ENCODE peak calls at places on chromosome 1, in eight cellular contexts. M, Z, T, J, O, H, L and W are unnamed samples.
A peak's percentile ranks its signal among the peaks of the same experiment; 100 is the strongest.

GRCh38 chr1:219660666-219661463 is 48.0 kb upstream of the ZC3H11B start:
- DNase-seq in M (no peak), Z (peak; percentile 61), T (peak; percentile 92), J (peak; percentile 86), O (peak; percentile 97), H (no peak), L (peak; percentile 92), W (peak; percentile 92)

GRCh38 chr1:186236921-186237320 is 138.1 kb downstream of the TPR start:
- DNase-seq in M (no peak), Z (peak; percentile 93), T (peak; percentile 69), J (no peak), O (peak; percentile 73), H (no peak), L (no peak), W (no peak)

GRCh38 chr1:94974824-94975223 is 47.9 kb upstream of the CNN3 start:
- DNase-seq in M (no peak), Z (peak; percentile 87), T (peak; percentile 59), J (no peak), O (no peak), H (no peak), L (no peak), W (no peak)

GRCh38 chr1:53066941-53067738 is 5.1 kb downstream of the PODN start:
- DNase-seq in M (no peak), Z (no peak), T (no peak), J (peak; percentile 30), O (no peak), H (no peak), L (no peak), W (no peak)

GRCh38 chr1:1677718-1678580 is 14.6 kb downstream of the SLC35E2B start:
- DNase-seq in M (peak; percentile 35), Z (no peak), T (no peak), J (peak; percentile 37), O (no peak), H (peak; percentile 36), L (no peak), W (no peak)

GRCh38 chr1:184518958-184519357 is 132.1 kb downstream of the C1orf21 start:
- DNase-seq in M (no peak), Z (no peak), T (no peak), J (no peak), O (no peak), H (no peak), L (no peak), W (no peak)

GRCh38 chr1:164472841-164473240 is 86.1 kb upstream of the PBX1 start:
- DNase-seq in M (no peak), Z (no peak), T (no peak), J (no peak), O (peak; percentile 36), H (no peak), L (no peak), W (no peak)

GRCh38 chr1:228361314-228362140 is 45.1 kb downstream of the TRIM11 start:
- DNase-seq in M (no peak), Z (no peak), T (no peak), J (peak; percentile 45), O (no peak), H (no peak), L (no peak), W (no peak)

GRCh38 chr1:228530951-228531731 is 44.0 kb downstream of the RNF187 start:
- DNase-seq in M (no peak), Z (no peak), T (no peak), J (no peak), O (no peak), H (no peak), L (no peak), W (no peak)

GRCh38 chr1:26999440-26999987 is 6.0 kb downstream of the TRNP1 start:
- DNase-seq in M (no peak), Z (peak; percentile 94), T (peak; percentile 99), J (peak; percentile 70), O (peak; percentile 99), H (no peak), L (peak; percentile 74), W (peak; percentile 85)

GRCh38 chr1:1080122-1080753 is 6.1 kb upstream of the RNF223 start:
- DNase-seq in M (no peak), Z (no peak), T (peak; percentile 48), J (peak; percentile 80), O (peak; percentile 94), H (no peak), L (no peak), W (peak; percentile 81)

GRCh38 chr1:30329802-30330557 is 393.4 kb downstream of the MATN1 start:
- DNase-seq in M (no peak), Z (no peak), T (no peak), J (no peak), O (peak; percentile 41), H (no peak), L (no peak), W (no peak)

GRCh38 chr1:29679828-29680558 is 443.7 kb downstream of the PTPRU start:
- DNase-seq in M (no peak), Z (no peak), T (no peak), J (no peak), O (no peak), H (no peak), L (peak; percentile 0), W (no peak)

GRCh38 chr1:38353956-38354355 is 307.4 kb upstream of the POU3F1 start:
- DNase-seq in M (no peak), Z (no peak), T (no peak), J (no peak), O (no peak), H (no peak), L (no peak), W (no peak)

GRCh38 chr1:36467708-36468455 is 3.7 kb upstream of the MRPS15 start:
- DNase-seq in M (no peak), Z (no peak), T (no peak), J (no peak), O (no peak), H (no peak), L (no peak), W (no peak)
- H3K27me3 ChIP-seq in M (no peaks in the 10 kb centered on the region), Z (no peaks in the 10 kb centered on the region), T (peaks cover 3% of the 10 kb centered on the region), J (no peaks in the 10 kb centered on the region), O (no peaks in the 10 kb centered on the region), H (no peaks in the 10 kb centered on the region), L (no peaks in the 10 kb centered on the region), W (no peaks in the 10 kb centered on the region)

GRCh38 chr1:201470581-201470980 is 1.6 kb upstream of the PHLDA3 start:
- DNase-seq in M (no peak), Z (no peak), T (no peak), J (no peak), O (no peak), H (no peak), L (no peak), W (no peak)
- H3K27me3 ChIP-seq in M (no peaks in the 10 kb centered on the region), Z (no peaks in the 10 kb centered on the region), T (no peaks in the 10 kb centered on the region), J (no peaks in the 10 kb centered on the region), O (peaks cover 8% of the 10 kb centered on the region), H (peaks cover 9% of the 10 kb centered on the region), L (no peaks in the 10 kb centered on the region), W (peaks cover 50% of the 10 kb centered on the region)

GRCh38 chr1:7227654-7228053 is 442.4 kb downstream of the CAMTA1 start:
- DNase-seq in M (no peak), Z (no peak), T (no peak), J (no peak), O (no peak), H (no peak), L (no peak), W (no peak)
- H3K27me3 ChIP-seq in M (no peaks in the 10 kb centered on the region), Z (no peaks in the 10 kb centered on the region), T (no peaks in the 10 kb centered on the region), J (no peaks in the 10 kb centered on the region), O (no peaks in the 10 kb centered on the region), H (no peaks in the 10 kb centered on the region), L (no peaks in the 10 kb centered on the region), W (no peaks in the 10 kb centered on the region)

GRCh38 chr1:4061521-4062031 is 161.5 kb upstream of the C1orf174 start:
- DNase-seq in M (no peak), Z (no peak), T (no peak), J (no peak), O (no peak), H (no peak), L (no peak), W (no peak)
- H3K27me3 ChIP-seq in M (no peaks in the 10 kb centered on the region), Z (no peaks in the 10 kb centered on the region), T (no peaks in the 10 kb centered on the region), J (peaks cover 9% of the 10 kb centered on the region), O (no peaks in the 10 kb centered on the region), H (no peaks in the 10 kb centered on the region), L (no peaks in the 10 kb centered on the region), W (no peaks in the 10 kb centered on the region)

GRCh38 chr1:207949571-207950195 is 38.8 kb upstream of the CD34 start:
- DNase-seq in M (no peak), Z (no peak), T (no peak), J (no peak), O (no peak), H (no peak), L (no peak), W (no peak)
- H3K27me3 ChIP-seq in M (peaks cover 4% of the 10 kb centered on the region), Z (peaks cover 2% of the 10 kb centered on the region), T (peaks cover 5% of the 10 kb centered on the region), J (no peaks in the 10 kb centered on the region), O (no peaks in the 10 kb centered on the region), H (no peaks in the 10 kb centered on the region), L (no peaks in the 10 kb centered on the region), W (peaks cover 21% of the 10 kb centered on the region)

GRCh38 chr1:55958498-55958897 is 620.9 kb downstream of the PLPP3 start:
- DNase-seq in M (no peak), Z (no peak), T (no peak), J (no peak), O (no peak), H (no peak), L (no peak), W (no peak)

GRCh38 chr1:55957233-55957632 is 622.1 kb downstream of the PLPP3 start:
- DNase-seq in M (no peak), Z (no peak), T (no peak), J (no peak), O (no peak), H (no peak), L (no peak), W (no peak)

GRCh38 chr1:55962472-55962871 is 616.9 kb downstream of the PLPP3 start:
- DNase-seq in M (no peak), Z (no peak), T (no peak), J (no peak), O (no peak), H (no peak), L (no peak), W (no peak)

GRCh38 chr1:55955237-55955636 is 624.1 kb downstream of the PLPP3 start:
- DNase-seq in M (no peak), Z (peak; percentile 47), T (peak; percentile 9), J (no peak), O (no peak), H (no peak), L (no peak), W (no peak)

GRCh38 chr1:55959136-55959548 is 620.2 kb downstream of the PLPP3 start:
- DNase-seq in M (no peak), Z (no peak), T (no peak), J (no peak), O (peak; percentile 31), H (no peak), L (no peak), W (no peak)
- H3K27me3 ChIP-seq in M (no peaks in the 10 kb centered on the region), Z (no peaks in the 10 kb centered on the region), T (no peaks in the 10 kb centered on the region), J (no peaks in the 10 kb centered on the region), O (no peaks in the 10 kb centered on the region), H (no peaks in the 10 kb centered on the region), L (no peaks in the 10 kb centered on the region), W (no peaks in the 10 kb centered on the region)

DNA sequence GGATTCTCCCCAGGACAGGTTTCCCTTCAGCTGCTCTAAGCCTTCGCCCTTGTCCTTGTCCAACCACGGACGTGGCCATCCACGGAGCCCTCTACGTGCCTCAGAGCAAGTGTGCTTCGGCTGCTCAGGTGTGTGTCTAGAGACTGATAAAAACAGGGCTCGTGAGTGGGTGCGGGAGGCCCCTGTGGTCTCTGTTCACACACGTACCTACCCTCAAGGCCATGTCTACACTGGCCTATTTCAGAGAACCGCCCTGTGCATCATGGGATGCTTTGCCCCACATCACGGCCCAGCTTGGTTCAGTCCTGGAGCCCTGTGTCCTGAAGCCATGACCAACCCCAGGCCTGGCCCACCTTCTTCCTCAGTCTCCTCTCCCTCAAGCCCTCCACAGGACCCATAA is 24.6 kb upstream of the RUNX3 start:
- DNase-seq in M (no peak), Z (no peak), T (no peak), J (no peak), O (no peak), H (no peak), L (no peak), W (no peak)
- H3K27me3 ChIP-seq in M (no peaks in the 10 kb centered on the region), Z (no peaks in the 10 kb centered on the region), T (peaks cover 47% of the 10 kb centered on the region), J (no peaks in the 10 kb centered on the region), O (no peaks in the 10 kb centered on the region), H (no peaks in the 10 kb centered on the region), L (no peaks in the 10 kb centered on the region), W (no peaks in the 10 kb centered on the region)